ENCODE peak calls at places on chromosomes 12 and 14, in six cellular contexts. B, Y, E, T, S and A are unnamed samples. For H3K36me3, the result is how much of the 10 kb centered on the place peaks cover.

GRCh38 chr14:68182492-68182891 is 362.9 kb downstream of the RAD51B start:
- DNase-seq in B (no peak), Y (no peak), E (no peak), T (no peak), S (no peak), A (no peak)

GRCh38 chr12:39413836-39414771 is 28.8 kb downstream of the KIF21A start:
- DNase-seq in B (no peak), Y (no peak), E (no peak), T (no peak), S (no peak), A (no peak)

GRCh38 chr12:111330800-111331752 is 37.8 kb downstream of the PHETA1 start:
- DNase-seq in B (no peak), Y (no peak), E (peak), T (peak), S (no peak), A (peak)

GRCh38 chr12:92155733-92156132 is 10.1 kb upstream of the BTG1 start:
- DNase-seq in B (no peak), Y (no peak), E (no peak), T (no peak), S (no peak), A (no peak)

GRCh38 chr12:51281202-51281924 is 11.1 kb upstream of the SMAGP start:
- DNase-seq in B (no peak), Y (no peak), E (no peak), T (no peak), S (no peak), A (peak)

GRCh38 chr14:90087433-90087832 is 25.6 kb downstream of the KCNK13 start:
- DNase-seq in B (no peak), Y (peak), E (no peak), T (peak), S (peak), A (peak)

GRCh38 chr12:12007001-12007712 is 63.6 kb upstream of the BCL2L14 start:
- DNase-seq in B (no peak), Y (no peak), E (no peak), T (no peak), S (no peak), A (peak)

GRCh38 chr14:37091651-37092050 is 80.8 kb downstream of the SLC25A21 start:
- DNase-seq in B (no peak), Y (no peak), E (no peak), T (no peak), S (no peak), A (no peak)

GRCh38 chr12:57732726-57733593 is 5.6 kb downstream of the AGAP2 start:
- DNase-seq in B (no peak), Y (no peak), E (no peak), T (no peak), S (no peak), A (no peak)

GRCh38 chr12:969821-970220 is 20.3 kb upstream of the RAD52 start:
- DNase-seq in B (no peak), Y (no peak), E (no peak), T (no peak), S (no peak), A (no peak)

GRCh38 chr12:95204141-95204866 is 13.0 kb downstream of the FGD6 start:
- DNase-seq in B (peak), Y (peak), E (no peak), T (peak), S (no peak), A (peak)

GRCh38 chr12:6632026-6632978 is 3.5 kb downstream of the LPAR5 start:
- DNase-seq in B (no peak), Y (no peak), E (peak), T (peak), S (no peak), A (no peak)
- H3K27ac ChIP-seq in B (peak), Y (no peak), E (peak), T (no peak), S (peak), A (no peak)

GRCh38 chr12:66120477-66120876 is 10.1 kb downstream of the LLPH start:
- DNase-seq in B (no peak), Y (no peak), E (no peak), T (no peak), S (no peak), A (no peak)
- TF ChIP-seq CTCF in B (no peak), Y (no peak), E (peak), T (no peak), S (no peak), A (no peak)

GRCh38 chr14:99230271-99231141 is 41.5 kb downstream of the BCL11B start:
- DNase-seq in B (no peak), Y (no peak), E (no peak), T (peak), S (no peak), A (no peak)

GRCh38 chr14:99231181-99231849 is 40.7 kb downstream of the BCL11B start:
- DNase-seq in B (no peak), Y (no peak), E (no peak), T (no peak), S (no peak), A (no peak)

GRCh38 chr14:99231850-99232401 is 40.1 kb downstream of the BCL11B start:
- DNase-seq in B (no peak), Y (no peak), E (no peak), T (no peak), S (no peak), A (no peak)

GRCh38 chr14:99232406-99233214 is 39.4 kb downstream of the BCL11B start:
- DNase-seq in B (no peak), Y (no peak), E (no peak), T (no peak), S (no peak), A (no peak)

DNA sequence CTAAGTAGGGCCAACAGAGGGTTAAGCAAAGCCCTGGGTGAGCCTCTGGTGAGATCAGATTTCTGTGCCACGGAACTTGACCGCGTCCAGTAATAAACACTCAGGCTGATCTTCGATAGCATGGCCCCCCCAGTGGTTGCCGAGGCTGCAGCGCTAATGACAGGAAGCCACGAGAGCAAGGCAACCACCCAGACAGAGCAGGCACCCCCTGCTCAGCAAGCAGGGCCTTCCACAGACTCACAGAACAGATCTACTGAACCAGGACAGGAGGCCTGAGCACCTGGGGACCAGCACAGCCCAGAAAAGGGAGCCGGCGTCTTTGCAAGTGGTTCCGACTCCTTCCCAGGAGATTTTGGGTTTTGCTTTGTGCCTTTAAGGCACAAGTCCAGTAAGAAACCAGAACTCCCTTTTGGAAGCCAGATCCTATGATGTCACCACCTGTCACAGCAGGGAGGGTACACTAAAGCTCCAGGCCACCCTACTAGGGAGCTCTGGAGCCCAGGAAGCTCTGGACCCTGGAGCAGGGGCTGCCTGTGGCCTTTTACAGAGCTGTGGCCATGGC is 42.3 kb downstream of the BCL11B start:
- DNase-seq in B (no peak), Y (no peak), E (no peak), T (no peak), S (no peak), A (no peak)
- H3K36me3 ChIP-seq in B (under half), Y (under half), E (under half), T (under half), S (under half), A (under half)

GRCh38 chr12:104588048-104588942 is 131.5 kb downstream of the CHST11 start:
- DNase-seq in B (no peak), Y (no peak), E (no peak), T (no peak), S (no peak), A (peak)

GRCh38 chr12:104585448-104586055 is 128.8 kb downstream of the CHST11 start:
- DNase-seq in B (no peak), Y (no peak), E (no peak), T (no peak), S (no peak), A (no peak)

GRCh38 chr12:104589215-104589614 is 132.5 kb downstream of the CHST11 start:
- DNase-seq in B (no peak), Y (no peak), E (no peak), T (no peak), S (no peak), A (no peak)

GRCh38 chr12:104583311-104583710 is 126.6 kb downstream of the CHST11 start:
- DNase-seq in B (no peak), Y (no peak), E (peak), T (no peak), S (no peak), A (no peak)

DNA sequence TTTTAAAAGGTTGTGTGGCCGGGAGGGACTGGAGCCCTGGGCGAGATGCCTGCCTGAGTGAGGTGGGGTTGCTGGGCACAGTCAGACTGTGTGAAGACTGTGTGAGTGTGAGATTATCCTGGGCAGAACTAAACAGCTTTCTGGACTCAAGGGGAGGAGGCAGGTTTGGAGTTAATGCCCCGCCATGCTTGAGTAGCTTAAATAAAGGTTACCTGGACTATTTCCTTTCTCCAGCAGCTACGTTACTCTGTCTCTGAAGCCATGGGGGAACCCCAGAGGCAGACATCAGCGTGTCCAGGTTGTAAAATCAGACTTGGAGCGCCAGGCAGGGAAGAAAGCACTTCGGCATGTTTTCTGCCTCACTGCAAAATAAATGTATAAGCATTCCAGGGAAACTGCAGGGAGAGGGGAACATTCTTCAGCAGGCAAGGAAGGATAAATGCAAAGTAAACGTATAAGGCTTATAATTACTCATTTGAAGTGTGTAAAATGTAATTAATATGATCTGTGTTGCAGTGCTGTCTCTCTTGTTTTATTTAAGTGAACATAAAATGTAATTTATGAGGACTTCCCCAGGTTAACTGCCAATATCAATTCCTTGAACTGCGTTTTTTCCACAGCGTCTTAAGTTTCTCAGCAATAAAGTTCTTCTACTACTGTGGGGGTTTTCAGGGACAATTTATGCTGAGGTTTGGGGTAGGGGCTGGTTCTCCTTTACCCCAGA is 129.7 kb downstream of the CHST11 start:
- DNase-seq in B (no peak), Y (no peak), E (no peak), T (no peak), S (no peak), A (no peak)
- H3K27ac ChIP-seq in B (peak), Y (no peak), E (peak), T (no peak), S (no peak), A (no peak)